ENCODE peak calls at places on chromosomes 4 and X, in eight cellular contexts. One of them, this sample, is unnamed.

GRCh38 chrX:136711147-136711546 is 63.2 kb downstream of the CD40LG start:
- DNase-seq in MCF 10A: peak
- DNase-seq in ureter: peak
- DNase-seq in H9: peak
- DNase-seq in activated naive CD4-positive, alpha-beta T cell treated with anti-CD3 and anti-CD28 coated beads, Interleukin-2, amount 50 U/mL, for 72 hours: no peak
- DNase-seq in glutamatergic neuron: peak
- DNase-seq in lower lobe of right lung: peak
- DNase-seq in H54: no peak
- DNase-seq in this sample: peak

GRCh38 chr4:119025440-119025839 is 110.2 kb upstream of the MYOZ2 start:
- DNase-seq in ureter: no peak
- DNase-seq in glutamatergic neuron: no peak
- DNase-seq in MCF 10A: peak
- DNase-seq in H9: no peak
- DNase-seq in activated naive CD4-positive, alpha-beta T cell treated with anti-CD3 and anti-CD28 coated beads, Interleukin-2, amount 50 U/mL, for 72 hours: no peak
- DNase-seq in lower lobe of right lung: peak
- DNase-seq in H54: no peak
- DNase-seq in this sample: no peak

GRCh38 chr4:126916626-126917140 is 716.1 kb upstream of the INTU start:
- DNase-seq in glutamatergic neuron: no peak
- DNase-seq in MCF 10A: peak
- DNase-seq in activated naive CD4-positive, alpha-beta T cell treated with anti-CD3 and anti-CD28 coated beads, Interleukin-2, amount 50 U/mL, for 72 hours: no peak
- DNase-seq in H54: no peak
- DNase-seq in H9: no peak
- DNase-seq in lower lobe of right lung: no peak
- DNase-seq in ureter: no peak
- DNase-seq in this sample: no peak

GRCh38 chr4:5852806-5853205 is 40.1 kb downstream of the CRMP1 start:
- DNase-seq in lower lobe of right lung: no peak
- DNase-seq in H9: no peak
- DNase-seq in MCF 10A: no peak
- DNase-seq in H54: no peak
- DNase-seq in glutamatergic neuron: no peak
- DNase-seq in ureter: no peak
- DNase-seq in activated naive CD4-positive, alpha-beta T cell treated with anti-CD3 and anti-CD28 coated beads, Interleukin-2, amount 50 U/mL, for 72 hours: no peak
- DNase-seq in this sample: no peak

GRCh38 chr4:117898496-117898895 is 135.8 kb upstream of the NDST3 start:
- DNase-seq in ureter: no peak
- DNase-seq in glutamatergic neuron: no peak
- DNase-seq in lower lobe of right lung: no peak
- DNase-seq in H54: no peak
- DNase-seq in H9: no peak
- DNase-seq in activated naive CD4-positive, alpha-beta T cell treated with anti-CD3 and anti-CD28 coated beads, Interleukin-2, amount 50 U/mL, for 72 hours: no peak
- DNase-seq in MCF 10A: peak
- DNase-seq in this sample: no peak

GRCh38 chr4:53267026-53267425 is 98.8 kb downstream of the SCFD2 start:
- DNase-seq in glutamatergic neuron: no peak
- DNase-seq in activated naive CD4-positive, alpha-beta T cell treated with anti-CD3 and anti-CD28 coated beads, Interleukin-2, amount 50 U/mL, for 72 hours: no peak
- DNase-seq in H9: no peak
- DNase-seq in ureter: no peak
- DNase-seq in MCF 10A: no peak
- DNase-seq in lower lobe of right lung: no peak
- DNase-seq in H54: no peak
- DNase-seq in this sample: no peak

GRCh38 chrX:68411729-68412128 is 21.6 kb downstream of the OPHN1 start:
- DNase-seq in MCF 10A: no peak
- DNase-seq in activated naive CD4-positive, alpha-beta T cell treated with anti-CD3 and anti-CD28 coated beads, Interleukin-2, amount 50 U/mL, for 72 hours: no peak
- DNase-seq in ureter: no peak
- DNase-seq in glutamatergic neuron: no peak
- DNase-seq in H54: no peak
- DNase-seq in lower lobe of right lung: no peak
- DNase-seq in H9: no peak
- DNase-seq in this sample: no peak

GRCh38 chr4:26028793-26029511 is 114.9 kb downstream of the SMIM20 start:
- DNase-seq in activated naive CD4-positive, alpha-beta T cell treated with anti-CD3 and anti-CD28 coated beads, Interleukin-2, amount 50 U/mL, for 72 hours: peak
- DNase-seq in H9: peak
- DNase-seq in lower lobe of right lung: peak
- DNase-seq in MCF 10A: no peak
- DNase-seq in ureter: peak
- DNase-seq in glutamatergic neuron: peak
- DNase-seq in H54: no peak
- DNase-seq in this sample: peak

GRCh38 chr4:123102897-123103489 is 180.6 kb upstream of the NUDT6 start:
- DNase-seq in lower lobe of right lung: no peak
- DNase-seq in MCF 10A: peak
- DNase-seq in ureter: no peak
- DNase-seq in H9: no peak
- DNase-seq in activated naive CD4-positive, alpha-beta T cell treated with anti-CD3 and anti-CD28 coated beads, Interleukin-2, amount 50 U/mL, for 72 hours: no peak
- DNase-seq in glutamatergic neuron: no peak
- DNase-seq in H54: no peak
- DNase-seq in this sample: no peak

GRCh38 chr4:16472537-16472936 is 246.3 kb upstream of the TAPT1 start:
- DNase-seq in ureter: no peak
- DNase-seq in activated naive CD4-positive, alpha-beta T cell treated with anti-CD3 and anti-CD28 coated beads, Interleukin-2, amount 50 U/mL, for 72 hours: no peak
- DNase-seq in glutamatergic neuron: no peak
- DNase-seq in MCF 10A: no peak
- DNase-seq in lower lobe of right lung: no peak
- DNase-seq in H54: no peak
- DNase-seq in H9: no peak
- DNase-seq in this sample: no peak

GRCh38 chr4:142614621-142615323 is 231.3 kb downstream of the INPP4B start:
- DNase-seq in H54: no peak
- DNase-seq in lower lobe of right lung: no peak
- DNase-seq in glutamatergic neuron: no peak
- DNase-seq in MCF 10A: no peak
- DNase-seq in activated naive CD4-positive, alpha-beta T cell treated with anti-CD3 and anti-CD28 coated beads, Interleukin-2, amount 50 U/mL, for 72 hours: no peak
- DNase-seq in H9: no peak
- DNase-seq in ureter: no peak
- DNase-seq in this sample: no peak

GRCh38 chrX:118360429-118361125 is 14.7 kb downstream of the WDR44 start:
- DNase-seq in ureter: no peak
- DNase-seq in lower lobe of right lung: no peak
- DNase-seq in glutamatergic neuron: no peak
- DNase-seq in H9: no peak
- DNase-seq in MCF 10A: peak
- DNase-seq in H54: no peak
- DNase-seq in activated naive CD4-positive, alpha-beta T cell treated with anti-CD3 and anti-CD28 coated beads, Interleukin-2, amount 50 U/mL, for 72 hours: no peak
- DNase-seq in this sample: no peak

GRCh38 chrX:42544883-42545282 is 233.1 kb downstream of the PPP1R2C start:
- DNase-seq in H54: no peak
- DNase-seq in glutamatergic neuron: no peak
- DNase-seq in activated naive CD4-positive, alpha-beta T cell treated with anti-CD3 and anti-CD28 coated beads, Interleukin-2, amount 50 U/mL, for 72 hours: no peak
- DNase-seq in MCF 10A: no peak
- DNase-seq in ureter: no peak
- DNase-seq in H9: no peak
- DNase-seq in lower lobe of right lung: no peak
- DNase-seq in this sample: no peak

GRCh38 chrX:40483502-40483901 is 97.3 kb upstream of the ATP6AP2 start:
- DNase-seq in H54: no peak
- DNase-seq in activated naive CD4-positive, alpha-beta T cell treated with anti-CD3 and anti-CD28 coated beads, Interleukin-2, amount 50 U/mL, for 72 hours: no peak
- DNase-seq in lower lobe of right lung: no peak
- DNase-seq in glutamatergic neuron: no peak
- DNase-seq in ureter: no peak
- DNase-seq in H9: no peak
- DNase-seq in MCF 10A: no peak
- DNase-seq in this sample: no peak

GRCh38 chrX:73668779-73669178 is 105.8 kb downstream of the CHIC1 start:
- DNase-seq in H54: no peak
- DNase-seq in activated naive CD4-positive, alpha-beta T cell treated with anti-CD3 and anti-CD28 coated beads, Interleukin-2, amount 50 U/mL, for 72 hours: no peak
- DNase-seq in ureter: no peak
- DNase-seq in glutamatergic neuron: no peak
- DNase-seq in H9: no peak
- DNase-seq in MCF 10A: no peak
- DNase-seq in lower lobe of right lung: no peak
- DNase-seq in this sample: no peak

GRCh38 chrX:105781794-105782193 is 40.5 kb upstream of the NRK start:
- DNase-seq in H9: no peak
- DNase-seq in activated naive CD4-positive, alpha-beta T cell treated with anti-CD3 and anti-CD28 coated beads, Interleukin-2, amount 50 U/mL, for 72 hours: no peak
- DNase-seq in H54: no peak
- DNase-seq in MCF 10A: no peak
- DNase-seq in glutamatergic neuron: no peak
- DNase-seq in lower lobe of right lung: no peak
- DNase-seq in ureter: no peak
- DNase-seq in this sample: no peak

GRCh38 chr4:143488684-143489083 is 24.8 kb upstream of the SMARCA5 start:
- DNase-seq in H54: no peak
- DNase-seq in glutamatergic neuron: no peak
- DNase-seq in lower lobe of right lung: no peak
- DNase-seq in ureter: no peak
- DNase-seq in H9: no peak
- DNase-seq in activated naive CD4-positive, alpha-beta T cell treated with anti-CD3 and anti-CD28 coated beads, Interleukin-2, amount 50 U/mL, for 72 hours: no peak
- DNase-seq in MCF 10A: no peak
- DNase-seq in this sample: no peak

GRCh38 chr4:140726776-140727500 is 29.2 kb downstream of the TBC1D9 start:
- DNase-seq in ureter: no peak
- DNase-seq in activated naive CD4-positive, alpha-beta T cell treated with anti-CD3 and anti-CD28 coated beads, Interleukin-2, amount 50 U/mL, for 72 hours: no peak
- DNase-seq in glutamatergic neuron: no peak
- DNase-seq in H9: no peak
- DNase-seq in MCF 10A: peak
- DNase-seq in lower lobe of right lung: no peak
- DNase-seq in H54: no peak
- DNase-seq in this sample: no peak

GRCh38 chrX:137915466-137915865 is 349.5 kb downstream of the ZIC3 start:
- DNase-seq in H9: no peak
- DNase-seq in lower lobe of right lung: no peak
- DNase-seq in activated naive CD4-positive, alpha-beta T cell treated with anti-CD3 and anti-CD28 coated beads, Interleukin-2, amount 50 U/mL, for 72 hours: no peak
- DNase-seq in H54: no peak
- DNase-seq in ureter: no peak
- DNase-seq in MCF 10A: no peak
- DNase-seq in glutamatergic neuron: no peak
- DNase-seq in this sample: no peak

GRCh38 chrX:23195097-23195496 is 139.6 kb upstream of the PTCHD1 start:
- DNase-seq in H54: no peak
- DNase-seq in MCF 10A: no peak
- DNase-seq in ureter: no peak
- DNase-seq in activated naive CD4-positive, alpha-beta T cell treated with anti-CD3 and anti-CD28 coated beads, Interleukin-2, amount 50 U/mL, for 72 hours: no peak
- DNase-seq in glutamatergic neuron: no peak
- DNase-seq in H9: no peak
- DNase-seq in lower lobe of right lung: no peak
- DNase-seq in this sample: no peak

This sample was measured in endothelial cell.